ENCODE peak calls at places on chromosomes 6 and 20, in six cellular contexts. A, N, I, B, D and R are unnamed samples.

GRCh38 chr6:9335470-9335869 is 900.1 kb upstream of the SLC35B3 start:
- DNase-seq in B (no peak), N (no peak), I (no peak), A (no peak), D (no peak), R (no peak)

GRCh38 chr6:141752677-141753076 is 380.0 kb upstream of the GJE1 start:
- DNase-seq in A (no peak), D (no peak), N (no peak), B (no peak), I (no peak), R (no peak)

GRCh38 chr6:141195251-141195832 is 937.4 kb upstream of the GJE1 start:
- DNase-seq in B (no peak), N (no peak), I (no peak), D (no peak), A (peak; percentile 72), R (no peak)

GRCh38 chr20:59495166-59495565 is 109.2 kb upstream of the PHACTR3 start:
- DNase-seq in N (no peak), B (no peak), D (no peak), A (no peak), I (no peak), R (no peak)

GRCh38 chr20:21278829-21279228 is 24.3 kb upstream of the XRN2 start:
- DNase-seq in I (no peak), A (no peak), D (no peak), B (no peak), N (no peak), R (no peak)

GRCh38 chr6:119181046-119181445 is 102.6 kb upstream of the FAM184A start:
- DNase-seq in D (no peak), B (no peak), I (no peak), N (no peak), A (no peak), R (no peak)

GRCh38 chr20:53833333-53834043 is 236.9 kb downstream of the BCAS1 start:
- DNase-seq in B (no peak), I (no peak), D (no peak), N (no peak), A (no peak), R (no peak)

GRCh38 chr20:47181056-47181862 is 175.2 kb downstream of the ZMYND8 start:
- DNase-seq in D (no peak), I (peak; percentile 83), N (peak; percentile 70), A (peak; percentile 23), B (peak; percentile 43), R (no peak)

GRCh38 chr20:21125849-21126840 is at the start of gene KIZ:
- DNase-seq in N (peak; percentile 89), B (peak; percentile 96), A (peak; percentile 98), D (peak; percentile 64), I (peak; percentile 92), R (peak; percentile 95)

GRCh38 chr6:34414999-34415858 is 10.6 kb downstream of the RPS10 start:
- DNase-seq in A (peak; percentile 51), N (peak; percentile 74), B (peak; percentile 78), D (no peak), I (peak; percentile 65), R (peak; percentile 58)

GRCh38 chr20:41085606-41086005 is 51.7 kb upstream of the PLCG1 start:
- DNase-seq in A (no peak), D (no peak), I (no peak), B (no peak), N (no peak), R (no peak)

GRCh38 chr6:135267085-135267484 is 86.0 kb downstream of the MYB start:
- DNase-seq in D (no peak), I (no peak), A (peak; percentile 72), N (no peak), B (no peak), R (no peak)

GRCh38 chr20:10864076-10864672 is 190.4 kb upstream of the JAG1 start:
- DNase-seq in N (peak; percentile 30), D (no peak), A (peak; percentile 71), I (no peak), B (no peak), R (no peak)

GRCh38 chr6:15148356-15149058 is 97.4 kb upstream of the JARID2 start:
- DNase-seq in B (peak; percentile 84), N (no peak), I (peak; percentile 90), D (no peak), A (peak; percentile 82), R (no peak)

GRCh38 chr6:137867685-137868509 is 838 bp downstream of the TNFAIP3 start:
- DNase-seq in B (no peak), D (no peak), I (peak; percentile 37), A (peak; percentile 61), N (peak; percentile 16), R (no peak)

GRCh38 chr6:1395941-1396908 is 6.8 kb downstream of the FOXF2 start:
- DNase-seq in A (no peak), N (no peak), D (no peak), B (no peak), I (no peak), R (no peak)

GRCh38 chr20:54221383-54221782 is 13.5 kb downstream of the PFDN4 start:
- DNase-seq in I (no peak), B (no peak), N (no peak), D (no peak), A (peak; percentile 36), R (no peak)

GRCh38 chr6:116369540-116370327 is 1.0 kb upstream of the DSE start:
- DNase-seq in A (no peak), N (no peak), D (no peak), B (peak; percentile 18), I (no peak), R (no peak)

GRCh38 chr6:105459049-105459448 is 56.2 kb upstream of the PREP start:
- DNase-seq in A (no peak), B (peak; percentile 26), D (no peak), I (no peak), N (no peak), R (no peak)

GRCh38 chr6:150169609-150170008 is 26.8 kb downstream of the PPP1R14C start:
- DNase-seq in N (no peak), I (peak; percentile 81), B (peak; percentile 38), D (no peak), A (peak; percentile 17), R (no peak)